ENCODE peak calls at places on chromosomes 2 and 18, in seven cellular contexts. L is suprapubic skin, Z is right lobe of liver, C is heart left ventricle, K is uterus, X is PC-9, Y is NT2/D1. T is an unnamed sample.

GRCh38 chr2:239396881-239397681 is 3.7 kb downstream of the HDAC4 start:
- DNase-seq in C (no peak), X (no peak), L (no peak), Y (no peak), K (peak; percentile 14), Z (no peak), T (peak; percentile 58)

GRCh38 chr2:170813611-170814550 is 2.8 kb upstream of the GAD1 start:
- DNase-seq in C (no peak), L (no peak), Z (no peak), K (no peak), X (peak; percentile 5), Y (peak; percentile 87), T (no peak)

GRCh38 chr2:186784930-186785329 is 64.0 kb downstream of the ZSWIM2 start:
- DNase-seq in K (no peak), Y (no peak), C (no peak), X (no peak), L (no peak), Z (no peak), T (no peak)

GRCh38 chr2:101355561-101356130 is 31.7 kb downstream of the CREG2 start:
- DNase-seq in X (peak; percentile 75), L (no peak), C (no peak), Y (no peak), Z (no peak), K (no peak), T (no peak)

GRCh38 chr2:156589381-156590079 is 153.4 kb downstream of the GPD2 start:
- DNase-seq in Y (peak; percentile 36), X (no peak), K (no peak), L (no peak), Z (no peak), C (peak; percentile 6), T (no peak)

GRCh38 chr2:121608967-121609366 is 40.3 kb downstream of the CLASP1 start:
- DNase-seq in C (no peak), Y (no peak), X (no peak), K (no peak), L (no peak), Z (no peak), T (no peak)

GRCh38 chr2:179263460-179264237 is 983 bp downstream of the SESTD1 start:
- DNase-seq in K (peak; percentile 37), C (peak; percentile 36), Y (peak; percentile 20), L (peak; percentile 86), X (peak; percentile 49), Z (peak; percentile 69), T (peak; percentile 78)

GRCh38 chr18:11323359-11323819 is 174.0 kb upstream of the PIEZO2 start:
- DNase-seq in K (no peak), C (no peak), L (no peak), Z (no peak), Y (no peak), X (no peak), T (no peak)

GRCh38 chr2:12717191-12717987 is 653 bp downstream of the TRIB2 start:
- DNase-seq in Y (no peak), X (peak; percentile 46), Z (peak; percentile 83), K (peak; percentile 61), C (peak; percentile 61), L (no peak), T (peak; percentile 76)

GRCh38 chr2:234272069-234272850 is 221.8 kb downstream of the SPP2 start:
- DNase-seq in Z (no peak), Y (no peak), C (no peak), X (no peak), L (no peak), K (no peak), T (no peak)

GRCh38 chr2:96258393-96259022 is 7.3 kb downstream of the TMEM127 start:
- DNase-seq in X (no peak), K (no peak), L (no peak), Y (no peak), Z (no peak), C (peak; percentile 45), T (no peak)

GRCh38 chr2:197538412-197538811 is 22.5 kb downstream of the MOB4 start:
- DNase-seq in L (no peak), K (no peak), Z (no peak), X (no peak), C (no peak), Y (no peak), T (no peak)

GRCh38 chr2:221060335-221060734 is 511.8 kb downstream of the EPHA4 start:
- DNase-seq in Z (no peak), Y (no peak), C (no peak), K (no peak), X (no peak), L (no peak), T (no peak)

GRCh38 chr2:226652388-226652787 is 147.2 kb downstream of the IRS1 start:
- DNase-seq in C (no peak), K (no peak), X (peak; percentile 26), L (no peak), Z (no peak), Y (no peak), T (no peak)

GRCh38 chr18:51721388-51721787 is 523.9 kb upstream of the MEX3C start:
- DNase-seq in Y (no peak), K (no peak), C (no peak), X (no peak), Z (no peak), L (no peak), T (no peak)
- H3K4me3 ChIP-seq in Y (no peak overlapping the region), K (no peak overlapping the region), C (no peak overlapping the region), X (no peak overlapping the region), Z (no peak overlapping the region), L (no peak overlapping the region), T (no peak overlapping the region)

GRCh38 chr18:39909706-39910105 is 2045.3 kb upstream of the PIK3C3 start:
- DNase-seq in L (no peak), C (no peak), X (no peak), K (no peak), Z (no peak), Y (no peak), T (no peak)

GRCh38 chr18:39913790-39914366 is 2041.2 kb upstream of the PIK3C3 start:
- DNase-seq in Y (no peak), C (no peak), X (no peak), L (no peak), Z (no peak), K (no peak), T (no peak)

GRCh38 chr18:39911716-39912115 is 2043.3 kb upstream of the PIK3C3 start:
- DNase-seq in C (no peak), X (no peak), Y (no peak), L (no peak), K (no peak), Z (no peak), T (no peak)
- H3K9me3 ChIP-seq in C (peaks cover 10% of the 10 kb centered on the region), X (no peaks in the 10 kb centered on the region), Y (peaks cover 9% of the 10 kb centered on the region), L (no peaks in the 10 kb centered on the region), K (no peaks in the 10 kb centered on the region), Z (no peaks in the 10 kb centered on the region), T (peaks cover 8% of the 10 kb centered on the region)

DNA sequence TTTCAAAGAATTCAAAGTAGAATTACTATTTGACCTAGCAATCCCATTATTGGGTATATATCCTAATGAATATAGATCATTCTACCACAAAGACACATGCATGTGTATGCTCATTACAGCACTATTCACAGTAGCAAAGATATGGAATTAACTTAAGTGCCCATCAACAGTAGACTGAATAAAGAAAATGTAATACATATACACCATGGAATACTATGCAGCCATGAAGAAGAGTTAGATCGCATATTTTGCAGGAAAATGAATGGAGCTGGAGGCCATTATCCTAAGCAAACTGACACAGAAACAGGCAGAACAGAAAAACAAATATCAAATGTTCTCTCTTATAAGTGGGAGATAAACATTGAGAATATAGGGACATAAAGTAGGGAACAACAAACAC is 519.2 kb upstream of the REG3G start:
- DNase-seq in Y (no peak), K (no peak), L (no peak), Z (no peak), C (no peak), X (no peak), T (no peak)
- H3K4me3 ChIP-seq in Y (no peak overlapping the region), K (no peak overlapping the region), L (no peak overlapping the region), Z (no peak overlapping the region), C (no peak overlapping the region), X (no peak overlapping the region), T (no peak overlapping the region)

GRCh38 chr2:6845312-6845711 is 20.4 kb downstream of the CMPK2 start:
- DNase-seq in C (no peak), Z (no peak), Y (no peak), L (no peak), X (no peak), K (no peak), T (no peak)
- H3K9me3 ChIP-seq in C (peaks cover 96% of the 10 kb centered on the region), Z (no peaks in the 10 kb centered on the region), Y (peaks cover 51% of the 10 kb centered on the region), L (peaks cover 51% of the 10 kb centered on the region), X (peaks cover 28% of the 10 kb centered on the region), K (no peaks in the 10 kb centered on the region), T (peaks cover 69% of the 10 kb centered on the region)

T was measured in lower lobe of right lung.